ENCODE peak calls at places on chromosome 9, in four cellular contexts. L, R, C and T are unnamed samples.

GRCh38 chr9:4301302-4301701 is 1.4 kb upstream of the GLIS3 start:
- DNase-seq in R (no peak), L (peak), C (no peak), T (no peak)

GRCh38 chr9:121708768-121709488 is 57.5 kb downstream of the DAB2IP start:
- DNase-seq in R (peak), L (peak), C (no peak), T (peak)

GRCh38 chr9:127974002-127974768 is 6.6 kb downstream of the EEIG1 start:
- DNase-seq in L (no peak), C (peak), R (peak), T (no peak)

GRCh38 chr9:132002827-132003704 is 76.6 kb downstream of the MED27 start:
- DNase-seq in R (no peak), L (peak), C (no peak), T (no peak)

GRCh38 chr9:130940693-130941576 is 1.9 kb upstream of the FIBCD1 start:
- DNase-seq in R (peak), L (peak), C (peak), T (no peak)

GRCh38 chr9:10173561-10173960 is 439.2 kb downstream of the PTPRD start:
- DNase-seq in C (no peak), L (no peak), R (no peak), T (no peak)

GRCh38 chr9:133004091-133005072 is 25.9 kb downstream of the GFI1B start:
- DNase-seq in R (peak), L (no peak), C (no peak), T (no peak)

GRCh38 chr9:137275203-137275936 is 2.2 kb upstream of the TOR4A start:
- DNase-seq in R (peak), C (no peak), L (no peak), T (no peak)

GRCh38 chr9:136939996-136940525 is 4.5 kb downstream of the FBXW5 start:
- DNase-seq in R (peak), L (no peak), C (no peak), T (peak)

GRCh38 chr9:34573599-34574325 is 15.8 kb downstream of the CNTFR start:
- DNase-seq in R (no peak), C (no peak), L (no peak), T (no peak)

GRCh38 chr9:136975624-136976023 is 1.7 kb upstream of the PTGDS start:
- DNase-seq in C (no peak), R (peak), L (no peak), T (peak)

GRCh38 chr9:135214054-135214640 is 126.7 kb downstream of the OLFM1 start:
- DNase-seq in C (no peak), L (no peak), R (peak), T (no peak)

GRCh38 chr9:27634879-27635278 is 61.6 kb upstream of the C9orf72 start:
- DNase-seq in R (no peak), C (no peak), L (no peak), T (no peak)

GRCh38 chr9:128124873-128125574 is 2.5 kb downstream of the PTGES2 start:
- DNase-seq in C (peak), L (peak), R (peak), T (peak)

GRCh38 chr9:131747352-131747751 is 7.5 kb upstream of the RAPGEF1 start:
- DNase-seq in R (peak), L (peak), C (no peak), T (no peak)

GRCh38 chr9:85534340-85534739 is 207.4 kb downstream of the AGTPBP1 start:
- DNase-seq in L (no peak), C (no peak), R (no peak), T (no peak)